ENCODE peak calls at places on chromosomes 4 and X, in five cellular contexts. A, O, G, E and M are unnamed samples.

GRCh38 chrX:106247162-106247561 is 79.1 kb downstream of the PWWP3B start:
- DNase-seq in E (no peak), A (no peak), G (no peak), O (no peak), M (peak)

GRCh38 chr4:13966241-13967195 is 339.0 kb upstream of the BOD1L1 start:
- DNase-seq in E (no peak), O (no peak), G (no peak), A (no peak), M (no peak)

GRCh38 chrX:103376979-103377324 is 614 bp downstream of the BEX3 start:
- DNase-seq in E (no peak), A (no peak), O (no peak), G (no peak), M (no peak)

GRCh38 chr4:17309567-17310268 is 202.2 kb downstream of the QDPR start:
- DNase-seq in E (no peak), G (no peak), O (no peak), A (no peak), M (no peak)

GRCh38 chr4:125390126-125390525 is 75.4 kb downstream of the FAT4 start:
- DNase-seq in A (no peak), O (no peak), E (no peak), G (no peak), M (no peak)

GRCh38 chrX:40040686-40041461 is 56.9 kb downstream of the BCOR start:
- DNase-seq in G (peak), O (no peak), E (no peak), A (no peak), M (no peak)

GRCh38 chrX:103310592-103311400 is at the start of gene BEX2:
- DNase-seq in E (no peak), A (no peak), G (peak), O (peak), M (peak)

GRCh38 chrX:122087353-122087752 is 1039.9 kb downstream of the GLUD2 start:
- DNase-seq in E (no peak), O (no peak), A (no peak), G (no peak), M (no peak)

GRCh38 chrX:143306991-143307965 is 210.0 kb downstream of the SPANXN3 start:
- DNase-seq in O (no peak), E (no peak), A (no peak), G (no peak), M (no peak)

GRCh38 chr4:104205116-104205515 is 289.6 kb downstream of the CXXC4 start:
- DNase-seq in G (no peak), E (no peak), A (no peak), O (no peak), M (no peak)

GRCh38 chr4:5206391-5206790 is 155.1 kb downstream of the STK32B start:
- DNase-seq in A (no peak), O (no peak), G (peak), E (no peak), M (peak)

GRCh38 chr4:119725688-119726330 is 97.2 kb upstream of the PDE5A start:
- DNase-seq in A (no peak), O (peak), G (no peak), E (no peak), M (no peak)

GRCh38 chr4:75672461-75673026 is 667 bp downstream of the G3BP2 start:
- DNase-seq in A (peak), G (peak), O (no peak), E (peak), M (peak)

GRCh38 chr4:7358100-7358735 is 76.5 kb downstream of the PSAPL1 start:
- DNase-seq in E (no peak), A (no peak), G (no peak), O (no peak), M (peak)

GRCh38 chr4:66558651-66559050 is 888.4 kb upstream of the EPHA5 start:
- DNase-seq in O (no peak), E (no peak), A (no peak), G (no peak), M (no peak)

GRCh38 chr4:66554844-66555243 is 884.6 kb upstream of the EPHA5 start:
- DNase-seq in O (no peak), E (no peak), G (no peak), A (no peak), M (no peak)

GRCh38 chr4:66562276-66562806 is 892.1 kb upstream of the EPHA5 start:
- DNase-seq in G (no peak), E (no peak), O (no peak), A (no peak), M (no peak)

GRCh38 chr4:66555301-66555700 is 885.0 kb upstream of the EPHA5 start:
- DNase-seq in E (no peak), A (no peak), G (no peak), O (no peak), M (no peak)

DNA sequence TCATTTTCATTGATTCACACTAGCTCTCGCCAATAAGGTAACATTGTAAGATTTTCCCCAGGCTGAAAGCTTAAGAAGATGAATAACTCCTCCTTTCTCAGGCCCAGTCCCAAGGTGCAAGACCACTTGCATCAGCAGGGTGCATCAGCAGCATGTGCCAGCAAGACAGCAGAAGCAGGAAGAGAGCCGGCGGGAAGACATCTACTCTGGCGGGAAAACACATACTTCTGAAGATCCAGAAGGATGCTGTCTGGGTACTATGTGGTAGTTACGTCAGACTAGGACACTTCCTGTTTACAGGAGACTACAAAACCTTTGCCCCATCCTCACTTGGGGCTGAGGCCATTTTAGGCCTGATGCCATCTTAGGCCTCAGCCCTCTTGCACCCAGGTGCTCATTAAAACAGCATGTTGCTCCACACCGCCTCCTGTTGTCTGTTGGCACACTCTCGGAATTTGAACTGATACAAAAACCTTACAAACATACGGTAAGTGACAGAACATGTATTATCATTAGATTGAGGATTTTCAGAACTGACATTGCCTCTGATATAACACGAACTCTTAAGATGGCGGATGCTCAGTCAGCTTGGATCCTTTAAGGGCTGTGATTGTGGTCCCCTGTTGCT is 886.5 kb upstream of the EPHA5 start:
- DNase-seq in G (no peak), O (no peak), A (no peak), E (no peak), M (no peak)
- TF ChIP-seq CEBPB in G (no peak), O (no peak), A (no peak), E (no peak), M (no peak)

DNA sequence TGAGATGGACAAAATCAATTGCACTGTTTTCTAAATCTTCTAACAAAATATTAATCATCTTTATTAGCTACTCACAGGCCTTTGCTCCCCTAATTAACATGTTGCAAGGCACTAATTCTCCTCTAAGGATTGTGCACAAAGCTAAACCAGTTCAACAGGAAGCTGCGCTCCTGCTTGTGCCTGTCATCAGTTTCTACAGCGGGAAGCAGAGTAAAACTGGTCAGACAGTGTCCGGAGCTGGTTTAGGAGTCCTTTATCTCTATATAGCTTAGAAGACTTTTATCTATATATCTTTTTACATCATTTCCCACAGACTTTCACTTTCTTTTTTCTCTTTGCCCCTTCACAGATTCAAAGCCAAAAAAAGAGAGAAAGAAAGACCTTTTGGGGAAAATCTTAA is 79.1 kb downstream of the ELOVL6 start:
- DNase-seq in A (no peak), G (no peak), E (no peak), O (no peak), M (no peak)
- TF ChIP-seq ATF3 in A (no peak), G (no peak), E (no peak), O (no peak), M (no peak)

GRCh38 chr4:186201535-186202230 is 10.3 kb downstream of the CYP4V2 start:
- DNase-seq in A (no peak), G (peak), E (peak), O (no peak), M (peak)
- TF ChIP-seq YY1 in A (peak), G (no peak), E (peak), O (peak), M (peak)

GRCh38 chr4:77269505-77269904 is 112.5 kb downstream of the CCNG2 start:
- DNase-seq in E (no peak), A (no peak), O (no peak), G (no peak), M (no peak)
- TF ChIP-seq CEBPB in E (no peak), A (no peak), O (no peak), G (no peak), M (no peak)

DNA sequence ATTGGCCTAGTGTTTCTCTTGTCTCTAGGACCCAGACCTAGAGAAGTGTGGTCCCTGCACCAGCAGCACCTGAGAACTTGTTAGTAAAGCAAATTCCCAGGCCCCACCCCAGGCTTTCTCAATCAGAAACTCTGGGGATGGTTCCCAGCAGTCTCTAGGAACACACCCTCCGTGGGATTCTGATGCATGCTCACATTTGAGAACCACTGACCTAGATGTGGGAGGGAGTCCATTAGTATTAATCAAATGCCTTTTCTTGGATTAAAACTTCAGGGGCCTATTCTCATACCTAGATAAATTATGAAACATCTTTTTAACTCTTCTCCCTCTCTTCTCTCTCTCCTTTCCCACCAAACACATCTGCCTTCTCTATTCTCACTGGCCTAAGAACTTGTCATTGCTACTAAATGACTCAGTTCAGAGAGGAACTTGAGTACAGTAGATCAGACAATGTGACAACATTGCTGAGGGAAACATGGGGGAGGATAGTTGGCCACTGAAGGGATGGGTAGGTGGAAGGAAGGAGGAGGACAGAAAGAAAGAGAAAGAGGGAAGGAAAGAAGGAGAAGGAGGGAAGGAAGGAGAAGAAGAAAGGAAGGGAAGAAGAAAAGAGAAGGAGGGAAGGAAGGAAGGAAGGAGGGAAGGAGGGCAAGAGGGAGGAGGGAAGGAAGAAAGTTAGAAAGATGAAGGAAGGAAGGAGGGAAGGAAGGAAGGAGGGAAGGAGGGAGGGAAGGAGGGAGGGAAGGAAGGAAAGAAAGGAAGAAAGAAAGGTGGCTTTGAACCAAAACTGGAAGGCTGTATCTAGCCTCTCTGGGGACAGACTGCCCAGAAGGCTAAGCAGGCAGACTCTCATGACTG is 132.7 kb upstream of the MAP3K15 start:
- DNase-seq in E (no peak), O (no peak), A (no peak), G (no peak), M (no peak)
- TF ChIP-seq ATF3 in E (no peak), O (no peak), A (no peak), G (no peak), M (no peak)